ENCODE peak calls at places on chromosome 15, in nine cellular contexts. One of them, this sample, is unnamed.

GRCh38 chr15:94584833-94585244 is 353.5 kb downstream of the MCTP2 start:
- DNase-seq in breast epithelium: no peak
- DNase-seq in transverse colon: no peak
- DNase-seq in spleen: no peak
- DNase-seq in HCT116: no peak
- DNase-seq in K562: peak
- DNase-seq in H1: no peak
- DNase-seq in prostate gland: no peak
- DNase-seq in endothelial cell of umbilical vein: peak
- DNase-seq in this sample: no peak

GRCh38 chr15:39025331-39025730 is 460.7 kb upstream of the RASGRP1 start:
- DNase-seq in prostate gland: no peak
- DNase-seq in endothelial cell of umbilical vein: no peak
- DNase-seq in H1: no peak
- DNase-seq in breast epithelium: no peak
- DNase-seq in transverse colon: no peak
- DNase-seq in HCT116: no peak
- DNase-seq in K562: no peak
- DNase-seq in spleen: no peak
- DNase-seq in this sample: no peak

GRCh38 chr15:25182098-25182478 is 227.3 kb downstream of the SNRPN start:
- DNase-seq in breast epithelium: peak
- DNase-seq in spleen: peak
- DNase-seq in endothelial cell of umbilical vein: no peak
- DNase-seq in HCT116: no peak
- DNase-seq in prostate gland: no peak
- DNase-seq in H1: no peak
- DNase-seq in K562: no peak
- DNase-seq in transverse colon: no peak
- DNase-seq in this sample: peak

GRCh38 chr15:62887113-62887570 is 155.4 kb upstream of the TPM1 start:
- DNase-seq in H1: peak
- DNase-seq in K562: no peak
- DNase-seq in breast epithelium: no peak
- DNase-seq in spleen: no peak
- DNase-seq in endothelial cell of umbilical vein: no peak
- DNase-seq in prostate gland: no peak
- DNase-seq in HCT116: no peak
- DNase-seq in transverse colon: no peak
- DNase-seq in this sample: no peak

GRCh38 chr15:98651581-98652220 is 3.4 kb downstream of the IGF1R start:
- DNase-seq in endothelial cell of umbilical vein: peak
- DNase-seq in transverse colon: no peak
- DNase-seq in spleen: no peak
- DNase-seq in K562: no peak
- DNase-seq in breast epithelium: no peak
- DNase-seq in H1: no peak
- DNase-seq in prostate gland: peak
- DNase-seq in HCT116: no peak
- DNase-seq in this sample: no peak

GRCh38 chr15:85580914-85581313 is 200.5 kb downstream of the AKAP13 start:
- DNase-seq in HCT116: no peak
- DNase-seq in spleen: peak
- DNase-seq in endothelial cell of umbilical vein: no peak
- DNase-seq in transverse colon: peak
- DNase-seq in breast epithelium: no peak
- DNase-seq in H1: no peak
- DNase-seq in K562: no peak
- DNase-seq in prostate gland: no peak
- DNase-seq in this sample: no peak

GRCh38 chr15:76065267-76065666 is 5.5 kb downstream of the TMEM266 start:
- DNase-seq in HCT116: no peak
- DNase-seq in transverse colon: no peak
- DNase-seq in breast epithelium: no peak
- DNase-seq in spleen: no peak
- DNase-seq in K562: no peak
- DNase-seq in prostate gland: no peak
- DNase-seq in endothelial cell of umbilical vein: no peak
- DNase-seq in H1: no peak
- DNase-seq in this sample: peak

GRCh38 chr15:99361541-99362185 is 110.4 kb downstream of the LRRC28 start:
- DNase-seq in transverse colon: no peak
- DNase-seq in endothelial cell of umbilical vein: peak
- DNase-seq in HCT116: no peak
- DNase-seq in spleen: no peak
- DNase-seq in prostate gland: no peak
- DNase-seq in H1: no peak
- DNase-seq in breast epithelium: no peak
- DNase-seq in K562: no peak
- DNase-seq in this sample: no peak

GRCh38 chr15:57025264-57025939 is 107.0 kb downstream of the TCF12 start:
- DNase-seq in transverse colon: no peak
- DNase-seq in endothelial cell of umbilical vein: no peak
- DNase-seq in H1: no peak
- DNase-seq in HCT116: no peak
- DNase-seq in prostate gland: no peak
- DNase-seq in K562: no peak
- DNase-seq in spleen: no peak
- DNase-seq in breast epithelium: no peak
- DNase-seq in this sample: no peak

GRCh38 chr15:78360426-78360825 is 20.3 kb downstream of the CRABP1 start:
- DNase-seq in endothelial cell of umbilical vein: no peak
- DNase-seq in breast epithelium: no peak
- DNase-seq in prostate gland: no peak
- DNase-seq in HCT116: no peak
- DNase-seq in K562: no peak
- DNase-seq in H1: no peak
- DNase-seq in spleen: no peak
- DNase-seq in transverse colon: peak
- DNase-seq in this sample: no peak

GRCh38 chr15:25469377-25469776 is 30.6 kb upstream of the UBE3A start:
- DNase-seq in breast epithelium: no peak
- DNase-seq in HCT116: no peak
- DNase-seq in prostate gland: no peak
- DNase-seq in H1: no peak
- DNase-seq in K562: no peak
- DNase-seq in transverse colon: no peak
- DNase-seq in endothelial cell of umbilical vein: no peak
- DNase-seq in spleen: no peak
- DNase-seq in this sample: no peak

GRCh38 chr15:81573098-81573746 is 199.2 kb upstream of the TMC3 start:
- DNase-seq in breast epithelium: no peak
- DNase-seq in endothelial cell of umbilical vein: no peak
- DNase-seq in HCT116: no peak
- DNase-seq in prostate gland: no peak
- DNase-seq in transverse colon: no peak
- DNase-seq in H1: no peak
- DNase-seq in spleen: no peak
- DNase-seq in K562: no peak
- DNase-seq in this sample: no peak

GRCh38 chr15:81572190-81572589 is 198.2 kb upstream of the TMC3 start:
- DNase-seq in HCT116: no peak
- DNase-seq in endothelial cell of umbilical vein: no peak
- DNase-seq in H1: no peak
- DNase-seq in K562: no peak
- DNase-seq in prostate gland: no peak
- DNase-seq in spleen: no peak
- DNase-seq in breast epithelium: no peak
- DNase-seq in transverse colon: no peak
- DNase-seq in this sample: no peak

GRCh38 chr15:81575436-81576123 is 201.6 kb upstream of the TMC3 start:
- DNase-seq in breast epithelium: no peak
- DNase-seq in K562: peak
- DNase-seq in H1: no peak
- DNase-seq in endothelial cell of umbilical vein: peak
- DNase-seq in HCT116: no peak
- DNase-seq in transverse colon: no peak
- DNase-seq in spleen: no peak
- DNase-seq in prostate gland: no peak
- DNase-seq in this sample: no peak
- TF ChIP-seq POLR2AphosphoS5 in breast epithelium: no peak
- TF ChIP-seq POLR2AphosphoS5 in K562: no peak
- TF ChIP-seq POLR2AphosphoS5 in H1: no peak
- TF ChIP-seq POLR2AphosphoS5 in endothelial cell of umbilical vein: peak
- TF ChIP-seq POLR2AphosphoS5 in HCT116: no peak
- TF ChIP-seq POLR2AphosphoS5 in transverse colon: no peak
- TF ChIP-seq POLR2AphosphoS5 in spleen: no peak
- TF ChIP-seq POLR2AphosphoS5 in prostate gland: no peak
- TF ChIP-seq POLR2AphosphoS5 in this sample: no peak

GRCh38 chr15:59255647-59256380 is 49.2 kb downstream of the LDHAL6B start:
- DNase-seq in H1: no peak
- DNase-seq in endothelial cell of umbilical vein: no peak
- DNase-seq in breast epithelium: no peak
- DNase-seq in prostate gland: no peak
- DNase-seq in transverse colon: peak
- DNase-seq in HCT116: peak
- DNase-seq in spleen: no peak
- DNase-seq in K562: no peak
- DNase-seq in this sample: no peak
- H3K27ac ChIP-seq in H1: no peak
- H3K27ac ChIP-seq in endothelial cell of umbilical vein: no peak
- H3K27ac ChIP-seq in breast epithelium: no peak
- H3K27ac ChIP-seq in prostate gland: no peak
- H3K27ac ChIP-seq in transverse colon: peak
- H3K27ac ChIP-seq in HCT116: peak
- H3K27ac ChIP-seq in spleen: no peak
- H3K27ac ChIP-seq in K562: no peak
- H3K27ac ChIP-seq in this sample: no peak

GRCh38 chr15:55196011-55196410 is 730 bp downstream of the RSL24D1 start:
- DNase-seq in breast epithelium: no peak
- DNase-seq in K562: no peak
- DNase-seq in H1: no peak
- DNase-seq in spleen: no peak
- DNase-seq in transverse colon: no peak
- DNase-seq in endothelial cell of umbilical vein: no peak
- DNase-seq in HCT116: no peak
- DNase-seq in prostate gland: no peak
- DNase-seq in this sample: no peak
- H3K4me3 ChIP-seq in breast epithelium: peak
- H3K4me3 ChIP-seq in K562: peak
- H3K4me3 ChIP-seq in H1: peak
- H3K4me3 ChIP-seq in spleen: peak
- H3K4me3 ChIP-seq in transverse colon: peak
- H3K4me3 ChIP-seq in endothelial cell of umbilical vein: peak
- H3K4me3 ChIP-seq in HCT116: peak
- H3K4me3 ChIP-seq in prostate gland: peak
- H3K4me3 ChIP-seq in this sample: peak

DNA sequence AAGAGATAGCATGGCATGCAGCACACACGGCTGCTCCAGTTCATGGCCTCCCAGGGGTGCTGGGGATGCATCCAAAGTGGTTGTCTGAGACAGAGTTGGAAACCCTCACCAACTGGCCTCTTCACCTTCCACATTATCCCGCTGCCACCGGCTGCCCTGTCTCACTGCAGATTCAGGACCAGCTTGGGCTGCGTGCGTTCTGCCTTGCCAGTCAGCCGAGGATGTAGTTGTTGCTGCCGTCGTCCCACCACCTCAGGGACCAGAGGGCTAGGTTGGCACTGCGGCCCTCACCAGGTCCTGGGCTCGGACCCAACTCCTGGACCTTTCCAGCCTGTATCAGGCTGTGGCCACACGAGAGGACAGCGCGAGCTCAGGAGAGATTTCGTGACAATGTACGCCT is 4.8 kb downstream of the CIB1 start:
- DNase-seq in HCT116: no peak
- DNase-seq in transverse colon: no peak
- DNase-seq in breast epithelium: no peak
- DNase-seq in spleen: no peak
- DNase-seq in endothelial cell of umbilical vein: no peak
- DNase-seq in K562: no peak
- DNase-seq in H1: no peak
- DNase-seq in prostate gland: no peak
- DNase-seq in this sample: no peak
- TF ChIP-seq POLR2AphosphoS5 in HCT116: peak
- TF ChIP-seq POLR2AphosphoS5 in transverse colon: no peak
- TF ChIP-seq POLR2AphosphoS5 in breast epithelium: no peak
- TF ChIP-seq POLR2AphosphoS5 in spleen: no peak
- TF ChIP-seq POLR2AphosphoS5 in endothelial cell of umbilical vein: no peak
- TF ChIP-seq POLR2AphosphoS5 in K562: no peak
- TF ChIP-seq POLR2AphosphoS5 in H1: no peak
- TF ChIP-seq POLR2AphosphoS5 in prostate gland: no peak
- TF ChIP-seq POLR2AphosphoS5 in this sample: no peak